ENCODE peak calls at places on chromosomes 12 and 14, in eight cellular contexts. Q, U, C, X, P, A, B and T are unnamed samples.

GRCh38 chr14:65224799-65225198 is 122.5 kb upstream of the MAX start:
- DNase-seq in Q (no peak), U (no peak), C (no peak), X (peak), P (no peak), A (peak), B (no peak), T (no peak)

GRCh38 chr14:98114122-98114895 is 1157.7 kb downstream of the BCL11B start:
- DNase-seq in Q (no peak), U (no peak), C (no peak), X (no peak), P (no peak), A (no peak), B (no peak), T (no peak)

GRCh38 chr12:131370321-131370720 is 340.6 kb upstream of the SFSWAP start:
- DNase-seq in Q (no peak), U (no peak), C (no peak), X (no peak), P (no peak), A (no peak), B (no peak), T (no peak)

GRCh38 chr12:53738834-53739284 is 11.6 kb upstream of the CALCOCO1 start:
- DNase-seq in Q (no peak), U (no peak), C (no peak), X (peak), P (no peak), A (no peak), B (no peak), T (no peak)

GRCh38 chr12:53327435-53328042 is 6.1 kb upstream of the AAAS start:
- DNase-seq in Q (peak), U (no peak), C (no peak), X (peak), P (no peak), A (no peak), B (no peak), T (no peak)

GRCh38 chr12:6120796-6121473 is 3.5 kb downstream of the VWF start:
- DNase-seq in Q (no peak), U (no peak), C (no peak), X (no peak), P (no peak), A (no peak), B (no peak), T (no peak)

GRCh38 chr14:105627701-105628100 is 101.3 kb downstream of the TMEM121 start:
- DNase-seq in Q (no peak), U (no peak), C (no peak), X (no peak), P (no peak), A (no peak), B (no peak), T (no peak)

GRCh38 chr12:104064842-104065441 is 611 bp downstream of the HCFC2 start:
- DNase-seq in Q (no peak), U (no peak), C (no peak), X (peak), P (no peak), A (no peak), B (no peak), T (peak)

GRCh38 chr14:88882236-88882635 is 57.8 kb downstream of the TTC8 start:
- DNase-seq in Q (no peak), U (peak), C (no peak), X (no peak), P (no peak), A (no peak), B (no peak), T (no peak)

GRCh38 chr14:101553931-101554330 is 7.4 kb upstream of the DIO3 start:
- DNase-seq in Q (no peak), U (no peak), C (no peak), X (no peak), P (no peak), A (no peak), B (no peak), T (no peak)

GRCh38 chr12:10365716-10366433 is 24.0 kb downstream of the KLRK1 start:
- DNase-seq in Q (no peak), U (peak), C (no peak), X (peak), P (no peak), A (no peak), B (no peak), T (no peak)

GRCh38 chr12:52920937-52921336 is 16.1 kb upstream of the KRT8 start:
- DNase-seq in Q (no peak), U (peak), C (no peak), X (peak), P (no peak), A (no peak), B (no peak), T (no peak)

GRCh38 chr12:31804185-31804504 is 75.3 kb upstream of the AMN1 start:
- DNase-seq in Q (no peak), U (no peak), C (no peak), X (no peak), P (no peak), A (no peak), B (no peak), T (peak)

GRCh38 chr14:73829526-73830431 is 21.9 kb upstream of the PTGR2 start:
- DNase-seq in Q (peak), U (peak), C (no peak), X (peak), P (no peak), A (no peak), B (no peak), T (peak)

GRCh38 chr14:93825235-93825553 is 36.9 kb upstream of the PRIMA1 start:
- DNase-seq in Q (no peak), U (no peak), C (no peak), X (no peak), P (no peak), A (no peak), B (no peak), T (no peak)

GRCh38 chr12:109581334-109581691 is 7.7 kb downstream of the MVK start:
- DNase-seq in Q (no peak), U (no peak), C (no peak), X (no peak), P (no peak), A (no peak), B (no peak), T (no peak)

GRCh38 chr12:46562625-46563228 is 190.2 kb upstream of the SLC38A2 start:
- DNase-seq in Q (peak), U (peak), C (no peak), X (peak), P (peak), A (no peak), B (no peak), T (no peak)

GRCh38 chr12:107442593-107442992 is 243.0 kb upstream of the PWP1 start:
- DNase-seq in Q (no peak), U (peak), C (no peak), X (no peak), P (no peak), A (no peak), B (no peak), T (no peak)

GRCh38 chr14:104094709-104095425 is 9.4 kb downstream of the ASPG start:
- DNase-seq in Q (peak), U (no peak), C (no peak), X (peak), P (no peak), A (peak), B (peak), T (peak)

GRCh38 chr12:39145175-39145999 is 240.0 kb upstream of the CPNE8 start:
- DNase-seq in Q (peak), U (no peak), C (peak), X (peak), P (no peak), A (peak), B (no peak), T (peak)

GRCh38 chr12:52203126-52203921 is 11.5 kb upstream of the KRT80 start:
- DNase-seq in Q (peak), U (peak), C (no peak), X (peak), P (no peak), A (no peak), B (no peak), T (no peak)

GRCh38 chr12:48997719-48998496 is 1.3 kb downstream of the DDN start:
- DNase-seq in Q (no peak), U (no peak), C (no peak), X (peak), P (no peak), A (no peak), B (peak), T (peak)

GRCh38 chr14:93304771-93305170 is 28.1 kb downstream of the BTBD7 start:
- DNase-seq in Q (peak), U (peak), C (no peak), X (no peak), P (no peak), A (no peak), B (no peak), T (no peak)

GRCh38 chr12:111024205-111024794 is 103.9 kb upstream of the MYL2 start:
- DNase-seq in Q (peak), U (peak), C (no peak), X (peak), P (peak), A (peak), B (peak), T (peak)

GRCh38 chr12:42530284-42530683 is 59.3 kb downstream of the PRICKLE1 start:
- DNase-seq in Q (no peak), U (no peak), C (no peak), X (no peak), P (no peak), A (no peak), B (no peak), T (no peak)